ENCODE peak calls at places on chromosomes 2 and 18, in five cellular contexts. U, B, T, D and K are unnamed samples.

GRCh38 chr2:214542866-214543265 is 132.0 kb downstream of the VWC2L start:
- DNase-seq in U (no peak), B (no peak), T (no peak), D (no peak), K (no peak)

GRCh38 chr2:222594679-222595078 is 61.2 kb downstream of the FARSB start:
- DNase-seq in U (peak; percentile 86), B (no peak), T (no peak), D (no peak), K (no peak)

GRCh38 chr2:64145760-64146159 is 1.5 kb upstream of the PELI1 start:
- DNase-seq in U (no peak), B (no peak), T (no peak), D (no peak), K (no peak)

GRCh38 chr2:223081789-223082188 is 29.8 kb downstream of the KCNE4 start:
- DNase-seq in U (no peak), B (no peak), T (no peak), D (no peak), K (no peak)

GRCh38 chr18:10579079-10579867 is 53.4 kb downstream of the NAPG start:
- DNase-seq in U (no peak), B (no peak), T (no peak), D (no peak), K (no peak)

GRCh38 chr2:144827404-144827803 is 307.5 kb upstream of the ZEB2 start:
- DNase-seq in U (no peak), B (no peak), T (no peak), D (no peak), K (no peak)

GRCh38 chr2:189783927-189784867 is at the start of the genes ORMDL1 and PMS1:
- DNase-seq in U (peak; percentile 96), B (peak; percentile 96), T (peak; percentile 90), D (peak; percentile 97), K (peak; percentile 95)

GRCh38 chr2:234003972-234004617 is 46.4 kb upstream of the SPP2 start:
- DNase-seq in U (no peak), B (no peak), T (no peak), D (no peak), K (no peak)

GRCh38 chr2:122531803-122532344 is 776.4 kb downstream of the TSN start:
- DNase-seq in U (no peak), B (no peak), T (peak; percentile 61), D (peak; percentile 68), K (no peak)

GRCh38 chr2:58063641-58064040 is 17.0 kb downstream of the VRK2 start:
- DNase-seq in U (no peak), B (no peak), T (no peak), D (no peak), K (no peak)

GRCh38 chr2:86160156-86160952 is 34.9 kb downstream of the IMMT start:
- DNase-seq in U (no peak), B (no peak), T (no peak), D (no peak), K (no peak)

GRCh38 chr2:229810786-229811185 is 96.4 kb upstream of the DNER start:
- DNase-seq in U (no peak), B (no peak), T (no peak), D (no peak), K (no peak)

GRCh38 chr18:56200381-56200831 is 438.0 kb downstream of the TXNL1 start:
- DNase-seq in U (no peak), B (no peak), T (no peak), D (no peak), K (no peak)

GRCh38 chr2:196987654-196988364 is 61.3 kb upstream of the PGAP1 start:
- DNase-seq in U (peak; percentile 90), B (no peak), T (no peak), D (peak; percentile 6), K (peak; percentile 49)

GRCh38 chr2:112148477-112148876 is 10.3 kb downstream of the FBLN7 start:
- DNase-seq in U (no peak), B (no peak), T (no peak), D (no peak), K (no peak)

GRCh38 chr2:109260886-109261700 is 132.1 kb downstream of the SH3RF3 start:
- DNase-seq in U (peak; percentile 34), B (no peak), T (peak; percentile 22), D (peak; percentile 32), K (no peak)

GRCh38 chr2:229445013-229445412 is 173.9 kb upstream of the PID1 start:
- DNase-seq in U (no peak), B (no peak), T (no peak), D (no peak), K (peak; percentile 86)

GRCh38 chr2:152695763-152696162 is 21.5 kb downstream of the PRPF40A start:
- DNase-seq in U (no peak), B (no peak), T (no peak), D (no peak), K (no peak)

GRCh38 chr2:152693033-152693432 is 24.2 kb downstream of the PRPF40A start:
- DNase-seq in U (no peak), B (no peak), T (no peak), D (no peak), K (no peak)

GRCh38 chr2:152696476-152696875 is 20.8 kb downstream of the PRPF40A start:
- DNase-seq in U (no peak), B (no peak), T (no peak), D (no peak), K (no peak)

GRCh38 chr2:152694161-152694661 is 23.1 kb downstream of the PRPF40A start:
- DNase-seq in U (peak; percentile 70), B (peak; percentile 53), T (no peak), D (no peak), K (no peak)
- H3K4me3 ChIP-seq in U (peak overlapping the region; percentile 19), B (no peak overlapping the region), T (no peak overlapping the region), D (no peak overlapping the region), K (no peak overlapping the region)

GRCh38 chr18:62611395-62612241 is 88.8 kb downstream of the ZCCHC2 start:
- DNase-seq in U (no peak), B (no peak), T (no peak), D (peak; percentile 51), K (peak; percentile 54)
- H3K4me3 ChIP-seq in U (peak overlapping the region; percentile 17), B (no peak overlapping the region), T (no peak overlapping the region), D (peak overlapping the region; percentile 21), K (peak overlapping the region; percentile 26)

GRCh38 chr2:84919885-84920580 is 14.6 kb downstream of the TMSB10 start:
- DNase-seq in U (peak; percentile 85), B (no peak), T (no peak), D (no peak), K (peak; percentile 51)
- H3K4me3 ChIP-seq in U (no peak overlapping the region), B (no peak overlapping the region), T (no peak overlapping the region), D (no peak overlapping the region), K (no peak overlapping the region)

GRCh38 chr18:12287131-12287681 is 20.8 kb upstream of the TUBB6 start:
- DNase-seq in U (no peak), B (no peak), T (no peak), D (peak; percentile 55), K (no peak)
- H3K4me3 ChIP-seq in U (no peak overlapping the region), B (no peak overlapping the region), T (no peak overlapping the region), D (peak overlapping the region; percentile 61), K (peak overlapping the region; percentile 39)

DNA sequence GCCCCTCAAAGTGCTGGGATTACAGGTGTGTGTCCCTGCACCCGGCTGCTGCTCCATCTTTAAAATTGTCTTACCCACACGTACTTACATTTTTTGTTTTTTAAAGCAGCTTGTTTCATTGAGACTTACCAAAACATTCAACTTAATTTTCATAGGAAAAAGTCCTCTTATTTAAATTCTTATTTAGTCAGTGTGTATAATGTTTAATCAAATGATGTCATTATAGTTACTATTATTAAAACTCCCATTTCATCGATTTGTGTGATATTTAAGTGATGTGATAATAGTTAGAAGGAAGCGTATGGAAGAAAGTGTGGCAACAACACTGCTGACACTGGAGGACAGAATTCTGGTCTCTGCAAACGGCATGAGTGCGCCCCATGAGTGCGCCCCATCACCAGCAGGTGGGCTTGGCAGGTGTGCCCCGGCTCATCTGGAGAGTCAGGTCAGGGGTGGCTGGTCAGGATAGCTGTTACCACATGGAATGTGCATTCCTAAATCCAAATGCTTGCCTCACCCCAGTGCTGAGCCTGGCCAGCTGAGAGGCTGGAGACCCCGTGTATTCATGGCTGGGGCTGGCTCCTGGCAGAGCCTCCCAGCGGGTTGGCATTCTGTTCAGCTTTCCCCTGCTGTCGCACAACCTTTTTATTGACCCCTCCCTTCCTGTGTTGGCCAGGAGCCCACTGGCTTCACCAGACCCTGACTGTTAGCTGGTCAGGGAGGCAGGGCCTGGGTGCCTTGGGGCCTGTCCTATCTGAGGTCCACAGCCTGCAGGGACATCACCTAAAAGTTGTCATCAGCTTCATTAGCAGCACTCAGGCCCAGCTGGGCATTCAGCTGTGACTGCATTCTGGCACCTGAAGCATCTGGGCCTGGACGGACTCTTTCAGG is 79.7 kb downstream of the AGAP1 start:
- DNase-seq in U (no peak), B (no peak), T (no peak), D (peak; percentile 39), K (no peak)
- H3K4me3 ChIP-seq in U (no peak overlapping the region), B (no peak overlapping the region), T (no peak overlapping the region), D (no peak overlapping the region), K (no peak overlapping the region)

GRCh38 chr2:43116988-43117387 is 109.4 kb downstream of the ZFP36L2 start:
- DNase-seq in U (no peak), B (no peak), T (no peak), D (no peak), K (no peak)
- H3K4me3 ChIP-seq in U (no peak overlapping the region), B (no peak overlapping the region), T (no peak overlapping the region), D (no peak overlapping the region), K (no peak overlapping the region)

DNA sequence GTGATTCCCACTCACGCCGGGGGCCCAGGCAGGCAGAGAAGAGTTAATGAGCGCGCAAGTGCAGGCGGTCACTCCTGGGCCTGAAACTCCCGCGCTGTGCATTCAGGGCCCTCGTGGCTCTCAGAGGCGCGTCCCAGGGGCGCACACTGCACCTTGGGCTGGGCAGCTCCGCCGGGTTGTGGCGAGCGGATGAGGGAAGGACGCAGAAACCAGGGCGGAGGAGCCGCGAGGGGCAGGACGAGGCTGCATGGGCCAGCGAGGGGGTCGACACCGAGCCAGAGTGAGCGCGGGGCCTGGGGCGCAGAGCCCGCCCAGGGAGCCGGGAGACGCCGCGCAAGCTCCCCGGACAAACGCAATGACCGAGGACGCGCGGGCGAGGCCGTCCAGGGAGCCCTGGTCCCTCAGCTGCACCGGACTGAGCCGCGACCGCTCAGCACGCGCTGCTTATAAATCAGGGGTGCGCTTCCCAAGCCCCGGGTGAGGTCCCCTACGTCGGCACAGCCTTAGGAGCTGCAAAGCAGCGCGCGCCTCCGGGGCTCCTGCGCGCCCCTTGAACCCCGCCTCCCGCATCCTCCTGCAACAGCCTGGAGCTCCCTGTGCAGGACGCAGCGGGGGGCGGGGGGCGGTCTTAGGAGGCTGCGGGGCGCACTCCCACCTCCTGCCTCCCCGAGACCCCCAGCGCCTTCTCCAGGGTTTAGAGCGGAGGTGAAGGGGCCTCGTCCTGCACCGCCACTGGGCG is 180.2 kb upstream of the ALKAL2 start:
- DNase-seq in U (no peak), B (no peak), T (no peak), D (peak; percentile 52), K (no peak)
- H3K4me3 ChIP-seq in U (peak overlapping the region; percentile 5), B (no peak overlapping the region), T (peak overlapping the region; percentile 50), D (peak overlapping the region; percentile 52), K (no peak overlapping the region)

DNA sequence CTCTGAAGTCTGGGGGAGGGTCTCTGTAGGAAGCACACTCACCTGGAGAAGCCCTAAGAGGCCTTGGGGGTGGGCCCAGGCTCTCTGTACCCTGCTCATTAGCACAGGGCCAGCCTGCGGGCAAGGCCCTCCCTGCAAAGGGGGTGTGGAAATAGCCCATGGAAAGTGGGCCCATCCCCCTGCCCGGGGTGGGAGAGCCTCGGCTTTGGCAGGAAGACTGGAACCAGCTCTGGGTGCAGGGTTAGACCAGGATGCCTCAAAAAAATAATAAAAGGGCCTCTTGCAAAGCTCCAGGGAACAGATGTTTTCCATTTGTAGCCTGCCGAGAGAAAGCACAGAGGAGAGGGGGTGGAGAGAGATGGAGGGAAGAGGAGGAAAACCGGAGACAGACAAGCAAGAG is 98.7 kb downstream of the STPG4 start:
- DNase-seq in U (no peak), B (no peak), T (no peak), D (no peak), K (peak; percentile 67)
- H3K4me3 ChIP-seq in U (no peak overlapping the region), B (no peak overlapping the region), T (no peak overlapping the region), D (no peak overlapping the region), K (no peak overlapping the region)